ENCODE peak calls at places on chromosome 1, in ten cellular contexts. E is A549, C is WERI-Rb-1, M is Panc1, P is stomach, K is breast epithelium, T is OCI-LY7, R is IMR-90, J is MM.1S, V is colonic mucosa. H is an unnamed sample.

GRCh38 chr1:226714148-226714547 is 24.9 kb downstream of the ITPKB start:
- DNase-seq in E (no peak), C (no peak), M (no peak), P (no peak), K (no peak), T (no peak), R (peak), J (no peak), V (no peak), H (no peak)

GRCh38 chr1:46037597-46037936 is 94.9 kb downstream of the PIK3R3 start:
- DNase-seq in E (no peak), C (no peak), M (no peak), P (no peak), K (no peak), T (no peak), R (no peak), J (no peak), V (no peak), H (no peak)

GRCh38 chr1:99590578-99591209 is 55.2 kb upstream of the PALMD start:
- DNase-seq in E (no peak), C (no peak), M (peak), P (no peak), K (no peak), T (no peak), R (peak), J (no peak), V (no peak), H (peak)

GRCh38 chr1:58699011-58699762 is 675 bp downstream of the MYSM1 start:
- DNase-seq in E (no peak), C (no peak), M (no peak), P (no peak), K (no peak), T (no peak), R (no peak), J (peak), V (peak), H (no peak)

GRCh38 chr1:176033879-176034278 is 173.2 kb downstream of the COP1 start:
- DNase-seq in E (no peak), C (no peak), M (no peak), P (no peak), K (no peak), T (no peak), R (peak), J (no peak), V (no peak), H (no peak)

GRCh38 chr1:147598631-147599361 is 57.5 kb downstream of the BCL9 start:
- DNase-seq in E (peak), C (peak), M (no peak), P (peak), K (no peak), T (peak), R (peak), J (peak), V (no peak), H (no peak)

GRCh38 chr1:146032613-146033219 is 11.2 kb upstream of the HJV start:
- DNase-seq in E (no peak), C (peak), M (peak), P (no peak), K (no peak), T (peak), R (peak), J (peak), V (no peak), H (no peak)

GRCh38 chr1:20590313-20590777 is 1.4 kb downstream of the CDA start:
- DNase-seq in E (no peak), C (peak), M (no peak), P (no peak), K (no peak), T (no peak), R (peak), J (no peak), V (peak), H (no peak)

GRCh38 chr1:71294178-71294577 is 213.3 kb upstream of the ZRANB2 start:
- DNase-seq in E (no peak), C (no peak), M (no peak), P (no peak), K (no peak), T (no peak), R (peak), J (no peak), V (no peak), H (peak)

GRCh38 chr1:205250699-205251098 is 23.0 kb downstream of the TMCC2 start:
- DNase-seq in E (no peak), C (no peak), M (no peak), P (no peak), K (no peak), T (no peak), R (no peak), J (no peak), V (no peak), H (no peak)

GRCh38 chr1:180301135-180301737 is 71.2 kb downstream of the LHX4 start:
- DNase-seq in E (no peak), C (no peak), M (no peak), P (no peak), K (no peak), T (no peak), R (peak), J (no peak), V (no peak), H (no peak)

GRCh38 chr1:201264554-201264953 is 18.8 kb upstream of the PKP1 start:
- DNase-seq in E (no peak), C (peak), M (no peak), P (peak), K (no peak), T (no peak), R (no peak), J (no peak), V (no peak), H (no peak)

GRCh38 chr1:246677842-246678241 is 46.4 kb upstream of the SCCPDH start:
- DNase-seq in E (no peak), C (no peak), M (no peak), P (no peak), K (no peak), T (no peak), R (no peak), J (no peak), V (peak), H (no peak)

GRCh38 chr1:52967666-52968065 is 40.6 kb downstream of the SCP2 start:
- DNase-seq in E (no peak), C (no peak), M (no peak), P (no peak), K (no peak), T (no peak), R (no peak), J (no peak), V (no peak), H (no peak)

GRCh38 chr1:161069731-161070270 is at the start of gene ARHGAP30:
- DNase-seq in E (no peak), C (no peak), M (no peak), P (peak), K (no peak), T (peak), R (no peak), J (peak), V (peak), H (no peak)

GRCh38 chr1:6703016-6703415 is 1.4 kb upstream of the DNAJC11 start:
- DNase-seq in E (no peak), C (no peak), M (no peak), P (no peak), K (no peak), T (no peak), R (peak), J (no peak), V (no peak), H (no peak)

GRCh38 chr1:115135681-115136080 is 46.4 kb upstream of the TSPAN2 start:
- DNase-seq in E (no peak), C (no peak), M (no peak), P (no peak), K (no peak), T (no peak), R (peak), J (no peak), V (no peak), H (no peak)

GRCh38 chr1:43558346-43558841 is 27.7 kb downstream of the PTPRF start:
- DNase-seq in E (no peak), C (peak), M (no peak), P (no peak), K (no peak), T (no peak), R (peak), J (no peak), V (peak), H (no peak)

GRCh38 chr1:151047591-151047924 is at the start of gene C1orf56:
- DNase-seq in E (peak), C (peak), M (no peak), P (peak), K (peak), T (no peak), R (peak), J (peak), V (peak), H (no peak)

GRCh38 chr1:72845342-72845741 is 563.0 kb upstream of the NEGR1 start:
- DNase-seq in E (no peak), C (peak), M (no peak), P (no peak), K (no peak), T (no peak), R (no peak), J (no peak), V (no peak), H (no peak)

GRCh38 chr1:53678507-53678906 is 60.5 kb downstream of the GLIS1 start:
- DNase-seq in E (no peak), C (no peak), M (no peak), P (no peak), K (no peak), T (no peak), R (peak), J (no peak), V (no peak), H (no peak)

GRCh38 chr1:192559115-192560006 is 16.2 kb upstream of the RGS1 start:
- DNase-seq in E (no peak), C (no peak), M (peak), P (no peak), K (no peak), T (no peak), R (peak), J (no peak), V (no peak), H (peak)

GRCh38 chr1:208314431-208314830 is 70.2 kb upstream of the PLXNA2 start:
- DNase-seq in E (no peak), C (no peak), M (no peak), P (no peak), K (no peak), T (no peak), R (no peak), J (no peak), V (no peak), H (no peak)

GRCh38 chr1:246012271-246012854 is 494.7 kb downstream of the SMYD3 start:
- DNase-seq in E (peak), C (peak), M (peak), P (no peak), K (no peak), T (peak), R (peak), J (peak), V (no peak), H (no peak)

GRCh38 chr1:26582836-26583460 is 53.4 kb downstream of the RPS6KA1 start:
- DNase-seq in E (no peak), C (no peak), M (no peak), P (no peak), K (peak), T (no peak), R (peak), J (no peak), V (no peak), H (no peak)

GRCh38 chr1:63789856-63790605 is 16.2 kb downstream of the ROR1 start:
- DNase-seq in E (no peak), C (no peak), M (no peak), P (no peak), K (no peak), T (no peak), R (no peak), J (no peak), V (no peak), H (no peak)

GRCh38 chr1:23449918-23450317 is 25.4 kb upstream of the TCEA3 start:
- DNase-seq in E (no peak), C (no peak), M (no peak), P (peak), K (no peak), T (no peak), R (no peak), J (no peak), V (peak), H (no peak)

GRCh38 chr1:6969106-6969505 is 183.9 kb downstream of the CAMTA1 start:
- DNase-seq in E (no peak), C (no peak), M (no peak), P (no peak), K (peak), T (no peak), R (peak), J (no peak), V (no peak), H (no peak)

GRCh38 chr1:32500387-32501209 is 35.7 kb downstream of the ZBTB8B start:
- DNase-seq in E (peak), C (peak), M (no peak), P (peak), K (peak), T (peak), R (peak), J (peak), V (peak), H (no peak)

GRCh38 chr1:228105996-228106799 is 2.9 kb downstream of the MRPL55 start:
- DNase-seq in E (no peak), C (no peak), M (no peak), P (no peak), K (no peak), T (no peak), R (no peak), J (no peak), V (no peak), H (no peak)

GRCh38 chr1:167553136-167554027 is at the start of gene CREG1:
- DNase-seq in E (peak), C (peak), M (no peak), P (peak), K (peak), T (peak), R (peak), J (peak), V (peak), H (peak)
- TF ChIP-seq CTCF in E (no peak), C (no peak), M (no peak), P (no peak), K (no peak), T (peak), R (no peak), J (peak), V (no peak), H (no peak)

GRCh38 chr1:170461762-170462384 is 70.1 kb upstream of the GORAB start:
- DNase-seq in E (no peak), C (no peak), M (no peak), P (no peak), K (no peak), T (no peak), R (peak), J (no peak), V (no peak), H (no peak)
- H3K27ac ChIP-seq in E (no peak), C (no peak), M (no peak), P (no peak), K (no peak), T (no peak), R (no peak), J (no peak), V (no peak), H (no peak)

DNA sequence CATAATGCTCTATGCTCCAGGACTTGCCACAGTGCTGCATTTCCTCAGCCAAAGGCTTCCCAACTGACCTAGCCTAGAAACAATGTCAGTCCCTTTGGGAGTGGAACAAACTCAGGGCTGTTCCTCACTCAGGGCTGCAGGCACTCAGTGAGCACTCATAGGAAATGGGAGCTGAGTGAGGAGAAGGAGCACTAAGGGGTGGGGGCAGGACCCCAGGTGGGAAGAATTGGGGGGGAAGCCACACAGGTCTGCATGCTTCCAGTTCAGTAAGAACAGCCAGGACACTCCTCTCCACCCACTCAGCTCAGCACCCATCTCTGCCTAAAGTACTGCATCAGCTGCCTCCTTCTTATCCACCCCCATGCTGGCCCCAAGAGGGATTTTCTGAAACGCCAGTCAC is 7.3 kb upstream of the SLC5A9 start:
- DNase-seq in E (no peak), C (no peak), M (no peak), P (no peak), K (no peak), T (no peak), R (no peak), J (no peak), V (no peak), H (no peak)
- H3K4me3 ChIP-seq in E (no peak), C (no peak), M (no peak), P (no peak), K (no peak), T (no peak), R (no peak), J (no peak), V (no peak), H (no peak)

GRCh38 chr1:3900969-3901529 is 977 bp upstream of the C1orf174 start:
- DNase-seq in E (peak), C (peak), M (peak), P (peak), K (peak), T (peak), R (peak), J (peak), V (peak), H (peak)

GRCh38 chr1:3898475-3898735 is 1.7 kb downstream of the C1orf174 start:
- DNase-seq in E (no peak), C (no peak), M (no peak), P (no peak), K (no peak), T (no peak), R (no peak), J (no peak), V (no peak), H (no peak)

GRCh38 chr1:3899776-3900149 is 309 bp downstream of the C1orf174 start:
- DNase-seq in E (no peak), C (peak), M (no peak), P (no peak), K (no peak), T (no peak), R (no peak), J (peak), V (no peak), H (no peak)

GRCh38 chr1:3900150-3900968 is at the start of gene C1orf174:
- DNase-seq in E (peak), C (peak), M (peak), P (peak), K (peak), T (peak), R (peak), J (peak), V (peak), H (peak)

DNA sequence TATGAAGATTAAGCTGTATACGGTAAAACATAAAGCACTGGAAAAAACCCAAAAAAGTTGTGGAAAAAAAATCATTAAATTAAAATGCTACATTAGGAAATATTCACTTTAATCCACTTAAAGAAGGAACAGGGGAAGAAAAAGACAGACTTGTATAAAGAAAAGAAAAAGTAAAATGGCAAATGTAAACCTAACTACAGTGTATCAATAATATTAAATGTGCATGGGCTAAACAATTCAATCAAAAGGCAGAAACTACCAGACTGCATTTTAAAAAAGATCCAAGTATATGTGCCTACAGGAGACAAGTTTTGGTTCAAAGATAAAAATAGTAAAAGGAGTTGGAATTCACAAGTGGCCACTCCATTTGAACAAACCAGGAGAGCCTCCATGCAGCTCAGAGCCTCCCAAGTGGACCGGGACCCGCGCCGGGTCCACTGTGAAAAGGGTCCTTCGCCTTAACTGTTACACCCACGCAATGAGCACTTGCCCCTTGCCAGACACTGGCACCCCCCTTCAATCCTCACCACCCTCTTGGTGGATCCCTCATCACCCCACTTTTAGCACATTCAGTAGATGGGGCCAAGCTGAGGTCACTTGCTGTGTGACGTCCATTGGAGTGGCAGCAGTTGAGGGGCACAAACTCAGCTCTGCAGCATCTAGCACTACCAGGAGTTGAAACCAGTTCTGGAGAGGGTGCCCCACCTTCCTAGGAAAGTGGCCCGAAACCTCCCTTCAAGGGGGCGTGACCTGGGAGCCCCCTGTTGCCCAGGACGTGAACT is 887 bp downstream of the C1orf174 start:
- DNase-seq in E (peak), C (no peak), M (no peak), P (no peak), K (no peak), T (peak), R (no peak), J (peak), V (no peak), H (no peak)
- TF ChIP-seq CTCF in E (no peak), C (peak), M (no peak), P (no peak), K (no peak), T (no peak), R (peak), J (no peak), V (no peak), H (peak)

GRCh38 chr1:119679223-119679622 is 31.2 kb upstream of the ZNF697 start:
- DNase-seq in E (no peak), C (no peak), M (no peak), P (no peak), K (no peak), T (no peak), R (no peak), J (no peak), V (no peak), H (no peak)
- H3K27ac ChIP-seq in E (no peak), C (no peak), M (no peak), P (no peak), K (no peak), T (no peak), R (no peak), J (no peak), V (no peak), H (no peak)

GRCh38 chr1:207312604-207312920 is 8.9 kb upstream of the CD55 start:
- DNase-seq in E (no peak), C (no peak), M (no peak), P (no peak), K (no peak), T (no peak), R (no peak), J (no peak), V (no peak), H (no peak)

GRCh38 chr1:207313131-207313530 is 8.3 kb upstream of the CD55 start:
- DNase-seq in E (no peak), C (no peak), M (no peak), P (no peak), K (no peak), T (no peak), R (no peak), J (no peak), V (no peak), H (no peak)

GRCh38 chr1:207314836-207315235 is 6.6 kb upstream of the CD55 start:
- DNase-seq in E (no peak), C (no peak), M (no peak), P (no peak), K (no peak), T (no peak), R (peak), J (no peak), V (no peak), H (peak)

GRCh38 chr1:207309775-207310273 is 11.7 kb upstream of the CD55 start:
- DNase-seq in E (peak), C (peak), M (peak), P (no peak), K (no peak), T (peak), R (peak), J (no peak), V (no peak), H (peak)

DNA sequence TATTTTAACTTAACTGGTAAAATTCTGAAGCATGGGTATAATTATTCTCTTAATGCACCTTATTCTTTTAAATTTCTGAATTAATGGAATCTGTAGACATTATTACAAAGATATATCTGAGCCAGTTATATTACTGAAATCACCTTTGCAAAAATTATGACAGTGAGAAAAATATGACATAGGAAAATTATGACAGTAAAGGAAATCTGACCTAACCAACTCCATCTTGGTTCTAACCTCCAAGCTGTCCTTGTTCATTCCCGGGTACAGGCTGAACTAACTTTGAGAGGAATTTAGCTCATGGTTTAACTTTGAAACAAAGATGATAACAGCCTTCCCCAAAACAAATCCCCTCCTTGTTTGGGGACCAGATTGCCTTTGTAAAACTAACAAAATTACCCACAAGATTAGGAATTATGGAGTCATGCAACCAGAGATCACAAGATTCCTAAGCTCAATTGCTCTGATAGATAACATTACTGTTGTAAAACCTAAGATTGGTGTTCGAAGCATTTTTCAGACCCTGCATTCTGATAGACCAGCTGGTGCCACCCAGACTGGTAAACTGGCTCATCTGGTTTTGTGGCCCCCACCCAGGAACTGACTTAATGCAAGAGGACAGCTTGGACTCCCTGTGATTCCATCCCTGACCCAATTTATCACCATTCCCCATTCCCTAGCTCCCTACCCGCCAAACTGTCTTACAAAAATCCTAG is 9.4 kb upstream of the CD55 start:
- DNase-seq in E (no peak), C (no peak), M (no peak), P (no peak), K (no peak), T (no peak), R (no peak), J (no peak), V (no peak), H (no peak)
- H3K4me3 ChIP-seq in E (no peak), C (no peak), M (no peak), P (no peak), K (no peak), T (no peak), R (no peak), J (no peak), V (no peak), H (no peak)

GRCh38 chr1:2523191-2523890 is 3.1 kb downstream of the PANK4 start:
- DNase-seq in E (no peak), C (peak), M (no peak), P (no peak), K (no peak), T (no peak), R (peak), J (no peak), V (no peak), H (no peak)
- TF ChIP-seq CTCF in E (no peak), C (no peak), M (no peak), P (no peak), K (no peak), T (no peak), R (peak), J (no peak), V (no peak), H (peak)